ENCODE peak calls at places on chromosomes 1 and 21, in four cellular contexts. R is thyroid gland, Y is brain microvascular endothelial cell, H is left ventricle myocardium inferior. A is an unnamed sample.

GRCh38 chr1:240170245-240170644 is 78.6 kb downstream of the FMN2 start:
- DNase-seq in R (no peak), Y (no peak), H (no peak), A (no peak)

GRCh38 chr1:48978413-48978812 is 201.7 kb upstream of the BEND5 start:
- DNase-seq in R (no peak), Y (no peak), H (no peak), A (no peak)

GRCh38 chr21:28132713-28133112 is 860.0 kb downstream of the LTN1 start:
- DNase-seq in R (no peak), Y (no peak), H (no peak), A (no peak)

GRCh38 chr1:210294991-210295773 is 33.5 kb upstream of the HHAT start:
- DNase-seq in R (no peak), Y (peak; percentile 29), H (peak; percentile 69), A (peak; percentile 56)

GRCh38 chr1:40691538-40692428 is at the start of gene NFYC:
- DNase-seq in R (peak; percentile 97), Y (peak; percentile 98), H (peak; percentile 96), A (peak; percentile 98)

GRCh38 chr1:67472056-67472455 is 41.9 kb upstream of the SERBP1 start:
- DNase-seq in R (peak; percentile 67), Y (no peak), H (no peak), A (no peak)

GRCh38 chr1:67540733-67541125 is 110.5 kb upstream of the SERBP1 start:
- DNase-seq in R (no peak), Y (no peak), H (no peak), A (no peak)

GRCh38 chr1:32801096-32801713 is 16.0 kb downstream of the YARS1 start:
- DNase-seq in R (no peak), Y (peak; percentile 82), H (no peak), A (no peak)

GRCh38 chr1:2547210-2548067 is 8.7 kb upstream of the TNFRSF14 start:
- DNase-seq in R (no peak), Y (no peak), H (no peak), A (no peak)

GRCh38 chr1:7755448-7755847 is 15.6 kb upstream of the VAMP3 start:
- DNase-seq in R (no peak), Y (peak; percentile 13), H (no peak), A (no peak)

GRCh38 chr21:39484711-39485264 is 33.0 kb downstream of the SH3BGR start:
- DNase-seq in R (no peak), Y (no peak), H (no peak), A (no peak)

GRCh38 chr1:67159233-67159632 is 7.0 kb upstream of the IL23R start:
- DNase-seq in R (no peak), Y (no peak), H (no peak), A (no peak)

GRCh38 chr1:87592156-87592555 is 263.5 kb downstream of the LMO4 start:
- DNase-seq in R (no peak), Y (no peak), H (no peak), A (no peak)

GRCh38 chr1:240492832-240493440 is 119.0 kb downstream of the GREM2 start:
- DNase-seq in R (peak; percentile 77), Y (peak; percentile 55), H (no peak), A (peak; percentile 37)

GRCh38 chr1:41915786-41916571 is 2.7 kb downstream of the HIVEP3 start:
- DNase-seq in R (peak; percentile 94), Y (no peak), H (no peak), A (peak; percentile 47)

GRCh38 chr1:67347688-67348472 is 40.2 kb downstream of the IL12RB2 start:
- DNase-seq in R (peak; percentile 32), Y (peak; percentile 49), H (peak; percentile 20), A (peak; percentile 20)

GRCh38 chr1:78096976-78097375 is 51.2 kb downstream of the GIPC2 start:
- DNase-seq in R (no peak), Y (no peak), H (no peak), A (no peak)

GRCh38 chr1:156464335-156464734 is 36.2 kb downstream of the MEF2D start:
- DNase-seq in R (peak; percentile 39), Y (peak; percentile 35), H (no peak), A (no peak)

GRCh38 chr1:91742848-91743292 is 143.1 kb downstream of the TGFBR3 start:
- DNase-seq in R (peak; percentile 39), Y (peak; percentile 40), H (peak; percentile 34), A (peak; percentile 68)

GRCh38 chr1:178630418-178630817 is 94.6 kb upstream of the RALGPS2 start:
- DNase-seq in R (no peak), Y (no peak), H (no peak), A (no peak)

GRCh38 chr1:54107131-54107530 is 45.7 kb downstream of the CDCP2 start:
- DNase-seq in R (no peak), Y (peak; percentile 29), H (no peak), A (no peak)

GRCh38 chr1:223180803-223181321 is 37.8 kb upstream of the TLR5 start:
- DNase-seq in R (no peak), Y (no peak), H (no peak), A (no peak)

GRCh38 chr21:38984568-38984967 is 178.8 kb downstream of the ETS2 start:
- DNase-seq in R (no peak), Y (no peak), H (no peak), A (no peak)

GRCh38 chr1:21935393-21935804 is 1.7 kb downstream of the HSPG2 start:
- DNase-seq in R (no peak), Y (peak; percentile 34), H (no peak), A (no peak)

GRCh38 chr1:156841289-156841855 is 17.5 kb downstream of the INSRR start:
- DNase-seq in R (no peak), Y (no peak), H (no peak), A (no peak)

GRCh38 chr1:170296642-170297041 is 150.9 kb downstream of the NTMT2 start:
- DNase-seq in R (no peak), Y (peak; percentile 61), H (no peak), A (no peak)

GRCh38 chr1:89887270-89887669 is 66.4 kb downstream of the LRRC8D start:
- DNase-seq in R (no peak), Y (no peak), H (no peak), A (no peak)

GRCh38 chr1:242787968-242788367 is 263.5 kb upstream of the PLD5 start:
- DNase-seq in R (no peak), Y (no peak), H (no peak), A (no peak)

GRCh38 chr1:116766616-116767469 is 12.6 kb downstream of the CD2 start:
- DNase-seq in R (no peak), Y (no peak), H (no peak), A (no peak)

GRCh38 chr1:183870351-183871077 is 65.6 kb downstream of the RGL1 start:
- DNase-seq in R (peak; percentile 20), Y (peak; percentile 36), H (peak; percentile 61), A (peak; percentile 80)

GRCh38 chr21:32929633-32930038 is 96.1 kb upstream of the OLIG2 start:
- DNase-seq in R (no peak), Y (no peak), H (no peak), A (no peak)

GRCh38 chr1:24112381-24113169 is 640 bp upstream of the MYOM3 start:
- DNase-seq in R (peak; percentile 80), Y (peak; percentile 70), H (peak; percentile 74), A (peak; percentile 65)

GRCh38 chr1:56676571-56677035 is 31.5 kb downstream of the PRKAA2 start:
- DNase-seq in R (no peak), Y (peak; percentile 87), H (no peak), A (no peak)

GRCh38 chr1:246528933-246529731 is 22.1 kb upstream of the SMYD3 start:
- DNase-seq in R (no peak), Y (no peak), H (no peak), A (no peak)
- TF ChIP-seq CTCF in R (no peak), Y (no peak), H (no peak), A (no peak)

GRCh38 chr1:69230223-69230622 is 337.5 kb upstream of the LRRC7 start:
- DNase-seq in R (no peak), Y (no peak), H (no peak), A (no peak)
- TF ChIP-seq CTCF in R (no peak), Y (no peak), H (no peak), A (no peak)

DNA sequence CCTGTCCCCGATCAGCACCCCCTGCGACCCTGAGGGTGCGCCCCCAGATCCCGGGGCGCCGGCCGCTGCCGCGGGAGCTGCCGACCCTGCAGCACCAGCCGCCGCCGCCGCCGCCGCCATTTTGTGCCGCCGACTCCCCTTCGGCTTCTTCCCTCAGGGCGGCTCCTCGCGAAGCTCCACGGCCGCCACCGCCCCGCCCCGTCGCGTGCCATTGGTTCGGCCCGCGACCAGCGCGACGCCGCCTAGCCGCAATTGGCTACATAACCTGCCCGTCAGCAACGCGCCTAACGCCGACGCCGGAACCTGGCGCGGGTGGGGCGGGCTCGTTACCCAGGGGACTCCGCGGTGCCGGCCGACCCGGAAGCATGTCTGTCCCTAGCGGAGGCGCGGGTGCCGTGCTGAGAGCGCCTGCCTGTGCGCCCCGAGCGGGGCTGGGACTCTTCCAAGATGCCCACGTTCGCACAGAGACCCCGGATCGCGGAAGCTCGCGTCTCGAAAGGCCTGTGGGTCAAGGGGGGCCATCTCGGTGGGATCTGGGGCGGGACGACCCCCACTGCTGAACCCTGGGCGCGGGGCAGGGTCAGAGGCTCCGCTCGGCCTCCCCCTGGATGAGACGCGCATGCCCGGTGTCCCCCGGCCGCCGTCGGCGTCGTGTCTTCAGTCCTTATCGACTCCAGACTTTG is at the start of gene CCNL2:
- DNase-seq in R (peak; percentile 99), Y (peak; percentile 97), H (peak; percentile 99), A (peak; percentile 99)
- TF ChIP-seq CTCF in R (peak; percentile 55), Y (peak; percentile 70), H (peak; percentile 76), A (peak; percentile 53)

GRCh38 chr21:30257773-30258172 is 25.0 kb downstream of the KRTAP24-1 start:
- DNase-seq in R (no peak), Y (peak; percentile 49), H (no peak), A (no peak)
- TF ChIP-seq CTCF in R (peak; percentile 39), Y (peak; percentile 57), H (peak; percentile 40), A (no peak)

GRCh38 chr21:44681152-44681551 is 811 bp downstream of the KRTAP12-1 start:
- DNase-seq in R (no peak), Y (no peak), H (no peak), A (no peak)

GRCh38 chr21:44684483-44684882 is 2.5 kb upstream of the KRTAP12-1 start:
- DNase-seq in R (no peak), Y (no peak), H (no peak), A (no peak)

GRCh38 chr21:44681861-44682579 is at the start of gene KRTAP12-1:
- DNase-seq in R (no peak), Y (no peak), H (no peak), A (no peak)

GRCh38 chr21:44684077-44684476 is 2.1 kb upstream of the KRTAP12-1 start:
- DNase-seq in R (no peak), Y (no peak), H (no peak), A (no peak)

DNA sequence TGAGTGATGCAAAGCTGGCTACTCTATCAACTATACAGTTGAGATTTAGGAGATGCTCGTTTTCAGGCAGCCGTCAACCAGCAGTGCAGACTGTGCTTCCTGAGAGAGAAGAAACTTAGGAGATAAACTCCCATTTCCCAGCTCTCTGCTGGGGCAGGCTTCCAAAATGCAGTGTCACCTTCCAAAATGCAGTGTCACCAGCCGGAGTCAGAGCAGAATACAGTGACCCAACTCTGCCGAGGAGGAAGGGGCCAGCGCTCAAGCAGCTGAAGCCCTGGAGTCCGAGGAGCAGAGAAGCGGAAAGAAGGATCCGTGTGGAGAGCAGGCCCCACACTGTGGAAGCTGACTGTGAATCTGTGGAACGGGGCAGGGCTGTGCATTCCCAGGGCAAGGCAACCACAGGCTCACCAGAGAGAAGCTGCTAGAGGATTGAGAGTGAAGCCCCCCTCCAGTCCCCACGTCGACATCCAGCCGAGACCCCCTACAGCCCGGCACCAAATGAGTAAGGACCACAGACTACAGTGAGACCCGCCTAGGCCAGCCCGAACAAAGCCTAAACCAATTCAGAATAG is 703 bp upstream of the KRTAP12-1 start:
- DNase-seq in R (no peak), Y (no peak), H (no peak), A (no peak)
- TF ChIP-seq CTCF in R (no peak), Y (no peak), H (no peak), A (no peak)